ENCODE peak calls at places on chromosomes 2 and 18, in six cellular contexts. D, V, I, P, F and U are unnamed samples.

GRCh38 chr2:128986867-128987268 is 668.2 kb upstream of the HS6ST1 start:
- DNase-seq in D (no peak), V (peak; percentile 45), P (no peak), F (no peak), I (no peak), U (no peak)

GRCh38 chr2:236662231-236663160 is 92.9 kb downstream of the ACKR3 start:
- DNase-seq in V (peak; percentile 62), F (no peak), I (no peak), P (no peak), D (no peak), U (no peak)

GRCh38 chr18:54148151-54148550 is 76.3 kb downstream of the MBD2 start:
- DNase-seq in I (no peak), F (no peak), V (no peak), D (no peak), P (no peak), U (no peak)

GRCh38 chr2:229852565-229852964 is 69.2 kb downstream of the TRIP12 start:
- DNase-seq in V (no peak), D (no peak), I (peak; percentile 30), F (no peak), P (peak; percentile 82), U (no peak)

GRCh38 chr18:53553030-53553429 is 671.4 kb downstream of the MBD2 start:
- DNase-seq in V (no peak), D (no peak), I (no peak), F (peak; percentile 7), P (no peak), U (no peak)

GRCh38 chr2:217307023-217307422 is 447.2 kb upstream of the TNP1 start:
- DNase-seq in V (peak; percentile 34), D (no peak), I (no peak), P (no peak), F (no peak), U (no peak)

GRCh38 chr2:210620456-210620855 is 64.1 kb downstream of the CPS1 start:
- DNase-seq in D (no peak), V (peak; percentile 11), I (no peak), P (no peak), F (peak; percentile 79), U (no peak)

GRCh38 chr2:51003345-51004192 is 28.4 kb downstream of the NRXN1 start:
- DNase-seq in P (no peak), I (no peak), D (no peak), V (peak; percentile 23), F (peak; percentile 66), U (no peak)

GRCh38 chr2:162196611-162197010 is 44.6 kb upstream of the GCG start:
- DNase-seq in V (peak; percentile 53), P (no peak), F (no peak), I (no peak), D (no peak), U (no peak)

GRCh38 chr2:79011485-79011884 is 14.0 kb upstream of the REG3G start:
- DNase-seq in V (no peak), I (no peak), P (no peak), D (no peak), F (no peak), U (no peak)

GRCh38 chr2:48912110-48912509 is 156.6 kb upstream of the LHCGR start:
- DNase-seq in D (peak; percentile 32), P (no peak), V (no peak), F (peak; percentile 37), I (no peak), U (no peak)

GRCh38 chr18:12102136-12102842 is 8.6 kb downstream of the ANKRD62 start:
- DNase-seq in I (no peak), D (no peak), F (no peak), P (no peak), V (no peak), U (no peak)

GRCh38 chr2:218146056-218146455 is 20.2 kb downstream of the CXCR2 start:
- DNase-seq in P (no peak), F (no peak), I (no peak), V (no peak), D (no peak), U (no peak)

DNA sequence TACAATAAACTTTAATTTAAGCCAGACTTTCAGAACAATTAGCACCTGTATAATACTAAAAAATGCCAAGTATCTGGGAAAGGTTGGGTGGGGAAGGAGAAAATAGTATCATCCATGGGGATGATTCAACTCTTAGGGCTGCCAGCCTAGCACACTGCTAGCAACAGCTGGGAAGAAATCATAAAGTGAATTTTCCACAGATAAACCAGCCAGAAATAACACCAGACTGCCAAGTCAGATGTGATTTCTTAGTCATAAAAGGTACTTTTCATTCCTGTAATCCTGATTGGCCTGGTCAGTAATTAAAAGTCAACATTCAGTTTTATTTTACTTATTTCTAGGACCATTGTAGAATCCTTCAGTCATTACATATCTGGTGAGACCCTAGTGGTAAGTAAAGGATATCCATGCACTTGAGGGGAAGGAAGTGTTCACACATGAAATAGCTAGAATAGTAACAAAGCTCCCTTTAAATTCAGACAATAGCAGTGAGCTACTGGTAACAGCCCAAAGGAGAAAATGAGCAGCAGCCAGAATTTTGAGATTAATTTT is 59.4 kb downstream of the LIMS1 start:
- DNase-seq in I (no peak), D (no peak), V (peak; percentile 71), F (no peak), P (no peak), U (no peak)
- TF ChIP-seq CTCF in I (peak; percentile 33), D (no peak), V (no peak), F (peak; percentile 29), P (no peak), U (no peak)

DNA sequence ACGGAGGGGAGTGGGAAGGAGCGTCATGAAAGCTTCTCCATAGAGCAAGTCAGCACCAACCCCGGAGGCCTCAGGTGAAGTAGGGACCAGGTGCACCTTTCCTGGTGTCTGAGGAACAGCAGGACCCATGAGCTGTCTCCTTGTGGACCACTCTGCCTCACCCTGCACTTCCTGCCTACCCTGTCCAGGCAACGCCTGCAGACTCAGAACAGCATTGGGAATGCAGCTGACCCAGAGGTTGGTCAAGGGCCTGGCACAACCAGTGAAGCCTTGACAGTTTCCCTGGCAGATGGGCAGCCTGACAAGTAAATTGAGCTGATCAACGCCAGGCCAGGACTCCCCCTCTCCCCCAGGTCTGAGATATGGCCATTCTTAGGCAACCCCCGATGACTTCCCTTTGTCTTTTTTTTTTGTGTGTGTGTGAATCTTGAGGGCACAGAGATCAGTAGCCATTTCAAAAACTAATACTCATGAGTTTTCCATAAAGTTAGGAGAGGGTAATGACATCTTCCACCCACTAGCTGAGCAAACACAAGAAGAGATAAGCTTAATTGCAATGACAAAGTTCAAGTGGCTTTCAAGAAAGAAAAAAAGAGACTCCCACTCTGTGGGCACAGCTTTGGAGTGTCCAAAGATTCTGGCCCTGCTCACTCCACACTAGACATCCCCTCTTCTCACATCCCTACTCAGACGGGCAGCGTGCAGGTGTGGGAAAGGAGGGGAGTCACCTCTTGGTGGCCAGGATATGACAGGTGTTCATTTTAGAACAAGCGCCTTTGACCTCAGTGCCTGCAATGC is 3.5 kb upstream of the FABP1 start:
- DNase-seq in V (no peak), P (no peak), D (no peak), I (no peak), F (no peak), U (no peak)
- TF ChIP-seq CTCF in V (no peak), P (no peak), D (no peak), I (no peak), F (no peak), U (no peak)

GRCh38 chr2:37766087-37766486 is 94.6 kb upstream of the CDC42EP3 start:
- DNase-seq in D (no peak), V (no peak), F (peak; percentile 32), I (no peak), P (no peak), U (no peak)

GRCh38 chr2:37767051-37767450 is 95.6 kb upstream of the CDC42EP3 start:
- DNase-seq in P (no peak), D (no peak), I (no peak), F (no peak), V (no peak), U (no peak)

GRCh38 chr2:37770797-37771196 is 99.4 kb upstream of the CDC42EP3 start:
- DNase-seq in F (no peak), V (no peak), I (no peak), D (no peak), P (no peak), U (no peak)

GRCh38 chr2:37771600-37772088 is 100.2 kb upstream of the CDC42EP3 start:
- DNase-seq in I (no peak), P (no peak), V (no peak), F (no peak), D (no peak), U (no peak)

DNA sequence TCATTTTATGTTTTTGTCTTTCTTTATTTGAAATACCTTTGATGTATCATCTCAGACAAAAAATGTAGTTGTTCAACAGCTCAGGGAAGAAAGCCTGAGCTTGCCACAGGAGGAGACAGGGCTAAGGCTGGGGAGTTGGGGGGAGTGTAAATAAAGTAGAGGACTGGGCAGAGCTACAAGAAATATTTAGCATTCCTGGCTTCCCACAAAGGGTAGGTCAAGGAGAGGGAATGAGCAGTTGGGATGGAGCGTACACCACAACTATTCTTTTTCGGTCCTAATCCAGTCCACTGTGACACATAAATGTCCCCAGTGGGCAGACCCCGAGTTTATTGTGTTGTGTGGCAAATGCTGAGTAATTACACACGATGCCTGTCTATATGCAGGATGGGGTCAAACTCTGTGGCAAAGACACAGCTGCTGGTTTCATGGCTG is 97.1 kb upstream of the CDC42EP3 start:
- DNase-seq in D (no peak), P (no peak), I (no peak), V (peak; percentile 79), F (peak; percentile 8), U (no peak)
- TF ChIP-seq CTCF in D (no peak), P (no peak), I (no peak), V (no peak), F (no peak), U (no peak)

GRCh38 chr2:678964-679363 is 1.8 kb upstream of the TMEM18 start:
- DNase-seq in V (no peak), I (no peak), P (no peak), D (no peak), F (no peak), U (no peak)

GRCh38 chr2:676647-677055 is 555 bp downstream of the TMEM18 start:
- DNase-seq in F (peak; percentile 98), P (peak; percentile 100), I (peak; percentile 99), V (peak; percentile 97), D (peak; percentile 98), U (peak; percentile 99)

GRCh38 chr2:675460-675859 is 1.7 kb downstream of the TMEM18 start:
- DNase-seq in I (no peak), V (no peak), P (peak; percentile 87), D (no peak), F (no peak), U (no peak)

GRCh38 chr2:675982-676646 is 1.1 kb downstream of the TMEM18 start:
- DNase-seq in V (peak; percentile 89), D (peak; percentile 71), P (no peak), F (peak; percentile 79), I (peak; percentile 39), U (peak; percentile 75)

DNA sequence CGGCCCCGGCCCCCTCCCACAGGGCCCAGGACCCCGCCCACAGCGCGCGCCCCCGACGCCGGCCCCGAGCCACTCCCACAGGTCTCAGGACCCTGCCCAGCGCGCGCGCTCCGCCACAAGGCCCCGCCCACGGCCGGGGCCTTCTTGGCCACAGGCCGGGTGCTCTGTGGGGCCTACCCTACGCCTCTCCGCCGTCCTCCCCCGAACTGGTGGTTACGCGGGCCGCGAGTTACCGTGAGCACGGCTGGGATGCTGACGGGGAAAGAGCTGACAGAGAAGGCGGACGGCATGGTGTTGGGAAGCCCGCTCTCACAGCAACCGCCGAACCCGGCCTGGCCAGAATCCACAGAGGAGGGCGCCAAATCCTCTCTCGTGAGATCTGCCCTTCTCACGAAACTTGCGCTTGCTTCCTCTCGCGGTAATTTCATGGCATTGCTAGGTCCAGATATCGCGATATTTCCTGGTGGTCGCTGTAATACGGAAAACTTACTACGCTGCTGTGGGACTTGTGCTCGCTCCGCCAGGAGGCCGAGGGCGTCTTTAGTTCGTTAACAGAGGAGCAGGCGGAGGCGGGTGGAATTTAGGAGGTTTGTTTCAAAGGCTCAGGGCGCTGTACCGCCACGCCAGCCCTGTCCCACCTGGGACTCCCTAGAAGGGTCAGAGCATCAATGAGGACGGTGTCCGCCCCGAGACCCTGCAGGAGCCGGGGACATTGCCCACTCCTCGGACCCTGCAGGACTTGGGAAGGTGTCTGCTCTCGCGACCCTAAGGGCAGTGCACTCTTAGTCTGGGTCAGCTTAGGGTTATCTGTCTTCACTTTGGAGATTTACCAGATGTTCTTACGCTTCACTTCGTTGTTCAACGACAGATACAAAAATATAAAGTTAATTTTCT is at the start of gene TMEM18:
- DNase-seq in V (peak; percentile 99), P (peak; percentile 100), F (peak; percentile 99), D (peak; percentile 94), I (peak; percentile 81), U (peak; percentile 85)
- TF ChIP-seq CTCF in V (peak; percentile 11), P (peak; percentile 23), F (no peak), D (peak; percentile 38), I (no peak), U (peak; percentile 15)